ENCODE peak calls at places on chromosome 9, in nine cellular contexts. V is brain microvascular endothelial cell, C is mammary epithelial cell, R is fibroblast of mammary gland, H is AG10803, O is bronchial epithelial cell, S is astrocyte of the spinal cord, U is fibroblast of lung, G is fibroblast of pulmonary artery. B is an unnamed sample.

GRCh38 chr9:6014668-6015270 is 655 bp downstream of the RANBP6 start:
- DNase-seq in V (peak; percentile 73), C (peak; percentile 71), R (peak; percentile 77), H (peak; percentile 46), O (peak; percentile 94), S (peak; percentile 69), U (peak; percentile 34), G (peak; percentile 68), B (peak; percentile 90)

GRCh38 chr9:113307401-113307975 is 4.3 kb upstream of the RNF183 start:
- DNase-seq in V (no peak), C (no peak), R (no peak), H (no peak), O (no peak), S (no peak), U (no peak), G (no peak), B (no peak)

GRCh38 chr9:105957830-105958229 is 263.5 kb downstream of the TMEM38B start:
- DNase-seq in V (no peak), C (peak; percentile 33), R (no peak), H (no peak), O (peak; percentile 6), S (peak; percentile 15), U (no peak), G (no peak), B (peak; percentile 10)

GRCh38 chr9:87434341-87434740 is 63.3 kb upstream of the DAPK1 start:
- DNase-seq in V (no peak), C (no peak), R (no peak), H (no peak), O (no peak), S (no peak), U (no peak), G (no peak), B (no peak)

GRCh38 chr9:136710543-136710942 is 1.8 kb upstream of the DIPK1B start:
- DNase-seq in V (no peak), C (no peak), R (no peak), H (no peak), O (no peak), S (no peak), U (no peak), G (no peak), B (no peak)

GRCh38 chr9:91017245-91017644 is 215.6 kb downstream of the SYK start:
- DNase-seq in V (no peak), C (no peak), R (no peak), H (no peak), O (no peak), S (no peak), U (no peak), G (no peak), B (no peak)

GRCh38 chr9:2271426-2271825 is 256.3 kb downstream of the SMARCA2 start:
- DNase-seq in V (no peak), C (peak; percentile 4), R (peak; percentile 27), H (peak; percentile 10), O (peak; percentile 67), S (no peak), U (peak; percentile 28), G (peak; percentile 60), B (peak; percentile 74)

GRCh38 chr9:117826837-117827236 is 122.6 kb downstream of the TLR4 start:
- DNase-seq in V (no peak), C (no peak), R (no peak), H (no peak), O (no peak), S (no peak), U (no peak), G (no peak), B (no peak)

GRCh38 chr9:13358128-13358527 is 78.6 kb upstream of the MPDZ start:
- DNase-seq in V (peak; percentile 80), C (peak; percentile 34), R (peak; percentile 84), H (peak; percentile 88), O (peak; percentile 53), S (peak; percentile 93), U (peak; percentile 85), G (peak; percentile 80), B (peak; percentile 54)

GRCh38 chr9:99866398-99866797 is 40.1 kb upstream of the STX17 start:
- DNase-seq in V (no peak), C (no peak), R (no peak), H (no peak), O (no peak), S (peak; percentile 33), U (no peak), G (no peak), B (no peak)

GRCh38 chr9:91162311-91162710 is 199.4 kb downstream of the AUH start:
- DNase-seq in V (peak; percentile 28), C (peak; percentile 68), R (peak; percentile 74), H (no peak), O (peak; percentile 74), S (peak; percentile 37), U (peak; percentile 76), G (no peak), B (peak; percentile 70)

GRCh38 chr9:111961575-111961974 is 65.0 kb downstream of the UGCG start:
- DNase-seq in V (peak; percentile 73), C (no peak), R (peak; percentile 49), H (no peak), O (peak; percentile 72), S (peak; percentile 98), U (peak; percentile 56), G (no peak), B (peak; percentile 58)

GRCh38 chr9:73156593-73157187 is 5.0 kb downstream of the ANXA1 start:
- DNase-seq in V (no peak), C (no peak), R (no peak), H (no peak), O (peak; percentile 30), S (no peak), U (no peak), G (no peak), B (peak; percentile 43)

GRCh38 chr9:73154271-73154670 is 2.6 kb downstream of the ANXA1 start:
- DNase-seq in V (no peak), C (no peak), R (no peak), H (no peak), O (no peak), S (no peak), U (no peak), G (no peak), B (no peak)

GRCh38 chr9:73155968-73156592 is 4.4 kb downstream of the ANXA1 start:
- DNase-seq in V (no peak), C (no peak), R (no peak), H (no peak), O (peak; percentile 12), S (no peak), U (no peak), G (no peak), B (peak; percentile 36)

GRCh38 chr9:73154760-73155159 is 3.1 kb downstream of the ANXA1 start:
- DNase-seq in V (no peak), C (no peak), R (peak; percentile 43), H (no peak), O (peak; percentile 30), S (no peak), U (no peak), G (no peak), B (peak; percentile 35)

DNA sequence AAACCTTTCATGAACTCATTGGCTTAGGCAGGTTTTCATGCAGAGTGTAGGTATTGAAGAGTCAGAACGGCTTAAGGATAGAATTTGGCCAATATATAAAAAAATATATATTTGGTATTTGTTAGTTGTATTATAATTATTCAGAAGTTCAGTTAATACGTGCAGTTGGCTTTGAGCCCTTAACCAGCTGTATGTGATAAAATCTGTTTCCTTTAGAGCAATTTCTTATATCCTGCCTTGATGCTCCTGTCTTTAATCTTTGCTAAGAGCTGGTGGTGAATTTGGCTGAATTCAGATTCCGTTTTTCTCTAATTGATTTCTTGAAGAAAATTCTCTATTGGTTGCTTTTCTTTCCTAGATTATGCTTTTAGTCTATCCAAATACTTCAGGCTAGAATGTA is 3.7 kb downstream of the ANXA1 start:
- DNase-seq in V (no peak), C (no peak), R (no peak), H (no peak), O (peak; percentile 32), S (no peak), U (no peak), G (no peak), B (peak; percentile 43)
- H3K4me3 ChIP-seq in V (no peak overlapping the region), C (peak overlapping the region; percentile 97), R (peak overlapping the region; percentile 17), H (peak overlapping the region; percentile 59), O (no peak overlapping the region), S (no peak overlapping the region), U (peak overlapping the region; percentile 11), G (peak overlapping the region; percentile 69), B (peak overlapping the region; percentile 92)

GRCh38 chr9:108837530-108837929 is 18.3 kb downstream of the ACTL7B start:
- DNase-seq in V (no peak), C (peak; percentile 78), R (no peak), H (no peak), O (peak; percentile 95), S (no peak), U (no peak), G (no peak), B (peak; percentile 91)
- TF ChIP-seq CTCF in V (no peak), C (no peak), R (no peak), H (no peak), O (peak; percentile 8), S (no peak), U (no peak), G (no peak), B (no peak)

DNA sequence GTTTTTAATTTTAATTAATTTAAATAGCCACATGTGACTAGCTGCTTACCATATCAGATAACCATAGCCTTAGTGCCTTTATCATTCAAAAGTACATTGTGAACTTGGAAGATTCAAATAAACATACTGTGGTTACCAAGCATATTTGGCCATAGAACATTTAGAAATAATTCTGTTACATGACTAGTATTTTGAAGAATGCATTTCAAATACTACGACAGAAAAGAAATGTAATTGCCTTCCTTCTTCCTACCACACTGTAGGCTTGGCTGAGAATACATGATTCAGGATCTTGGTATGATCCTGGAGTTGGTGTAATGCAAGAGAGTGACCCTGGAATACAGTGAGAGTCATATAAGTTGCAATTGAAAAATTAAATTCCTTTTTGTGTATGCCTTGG is 109.7 kb upstream of the PCA3 start:
- DNase-seq in V (peak; percentile 88), C (peak; percentile 86), R (peak; percentile 96), H (peak; percentile 98), O (peak; percentile 91), S (peak; percentile 95), U (peak; percentile 97), G (peak; percentile 95), B (peak; percentile 82)
- H3K4me3 ChIP-seq in V (no peak overlapping the region), C (no peak overlapping the region), R (no peak overlapping the region), H (no peak overlapping the region), O (no peak overlapping the region), S (no peak overlapping the region), U (no peak overlapping the region), G (no peak overlapping the region), B (no peak overlapping the region)

GRCh38 chr9:133846483-133847090 is 108.4 kb upstream of the SARDH start:
- DNase-seq in V (no peak), C (no peak), R (no peak), H (no peak), O (no peak), S (no peak), U (no peak), G (no peak), B (no peak)
- TF ChIP-seq CTCF in V (no peak), C (no peak), R (no peak), H (no peak), O (no peak), S (no peak), U (no peak), G (no peak), B (no peak)

GRCh38 chr9:97934321-97935115 is 3.5 kb downstream of the HEMGN start:
- DNase-seq in V (no peak), C (no peak), R (no peak), H (no peak), O (no peak), S (no peak), U (no peak), G (no peak), B (no peak)
- H3K4me3 ChIP-seq in V (no peak overlapping the region), C (no peak overlapping the region), R (no peak overlapping the region), H (no peak overlapping the region), O (no peak overlapping the region), S (no peak overlapping the region), U (no peak overlapping the region), G (no peak overlapping the region), B (no peak overlapping the region)

B was measured in epithelial cell of esophagus.